ENCODE peak calls at places on chromosomes 7 and 10, in four cellular contexts. V, G, I and W are unnamed samples.

GRCh38 chr10:125041856-125042506 is 100.1 kb downstream of the ZRANB1 start:
- DNase-seq in I (no peak), V (no peak), G (no peak), W (no peak)

GRCh38 chr7:10802526-10802925 is 171.1 kb upstream of the PHF14 start:
- DNase-seq in V (no peak), I (no peak), G (peak), W (no peak)

GRCh38 chr10:97784200-97784811 is 12.5 kb upstream of the SFRP5 start:
- DNase-seq in V (no peak), G (no peak), I (no peak), W (no peak)

GRCh38 chr10:54903770-54904169 is 102.7 kb upstream of the PCDH15 start:
- DNase-seq in V (no peak), G (no peak), I (no peak), W (no peak)

GRCh38 chr10:613661-614340 is 75.7 kb downstream of the DIP2C start:
- DNase-seq in I (no peak), G (no peak), V (no peak), W (no peak)

GRCh38 chr10:110368002-110368401 is 63.3 kb upstream of the SMNDC1 start:
- DNase-seq in V (no peak), I (no peak), G (peak), W (no peak)

GRCh38 chr7:40175725-40176510 is 41.1 kb downstream of the SUGCT start:
- DNase-seq in V (no peak), G (peak), I (no peak), W (no peak)

GRCh38 chr7:98257701-98258100 is 5.7 kb upstream of the TECPR1 start:
- DNase-seq in V (no peak), I (no peak), G (no peak), W (no peak)

GRCh38 chr7:100837099-100837836 is 9.9 kb upstream of the EPHB4 start:
- DNase-seq in G (peak), V (peak), I (peak), W (no peak)

GRCh38 chr10:68151453-68151852 is 42.2 kb downstream of the MYPN start:
- DNase-seq in V (no peak), G (no peak), I (no peak), W (no peak)

GRCh38 chr10:124612611-124613498 is 131.3 kb downstream of the FAM53B start:
- DNase-seq in G (peak), V (no peak), I (no peak), W (no peak)

GRCh38 chr7:155992538-155992937 is 180.3 kb upstream of the SHH start:
- DNase-seq in I (no peak), G (no peak), V (no peak), W (no peak)

GRCh38 chr10:106224676-106225075 is 939.8 kb downstream of the SORCS1 start:
- DNase-seq in I (no peak), G (peak), V (no peak), W (no peak)

GRCh38 chr7:141486959-141487358 is 64.3 kb upstream of the AGK start:
- DNase-seq in G (no peak), V (no peak), I (no peak), W (no peak)

GRCh38 chr7:141483044-141483443 is 68.2 kb upstream of the AGK start:
- DNase-seq in I (no peak), G (no peak), V (no peak), W (no peak)

GRCh38 chr7:141480953-141481352 is 70.3 kb upstream of the AGK start:
- DNase-seq in I (no peak), G (no peak), V (no peak), W (no peak)

GRCh38 chr7:141481971-141482370 is 69.2 kb upstream of the AGK start:
- DNase-seq in V (no peak), I (no peak), G (no peak), W (no peak)

DNA sequence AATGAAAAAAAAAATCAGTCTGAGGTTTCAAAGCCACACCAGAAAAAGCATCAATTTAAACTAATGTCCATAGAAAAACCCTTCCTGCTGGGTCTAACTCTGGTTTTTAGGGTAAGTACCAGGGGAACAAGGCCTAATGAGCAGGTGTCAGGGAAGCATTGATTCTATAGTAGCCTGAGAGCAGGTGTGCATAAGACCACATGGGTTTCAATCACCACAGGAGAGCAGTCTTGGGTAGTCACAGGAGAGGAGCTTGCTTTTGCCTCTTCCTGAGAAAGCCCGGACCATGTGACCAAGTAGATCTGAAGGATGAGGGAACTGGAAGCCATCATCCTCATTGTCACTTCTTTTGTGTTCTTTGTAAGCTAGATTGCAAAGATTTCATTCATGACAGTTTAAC is 66.3 kb upstream of the AGK start:
- DNase-seq in V (no peak), G (no peak), I (no peak), W (no peak)
- H3K27ac ChIP-seq in V (no peak), G (no peak), I (no peak), W (no peak)

GRCh38 chr7:2299131-2299829 is 15.0 kb downstream of the SNX8 start:
- DNase-seq in V (peak), G (peak), I (no peak), W (no peak)

GRCh38 chr7:2296830-2297229 is 17.4 kb downstream of the SNX8 start:
- DNase-seq in I (no peak), G (no peak), V (no peak), W (no peak)

GRCh38 chr7:2290877-2291276 is 23.4 kb downstream of the SNX8 start:
- DNase-seq in V (no peak), G (no peak), I (no peak), W (no peak)

GRCh38 chr7:2299853-2300512 is 14.3 kb downstream of the SNX8 start:
- DNase-seq in G (no peak), V (no peak), I (no peak), W (no peak)

DNA sequence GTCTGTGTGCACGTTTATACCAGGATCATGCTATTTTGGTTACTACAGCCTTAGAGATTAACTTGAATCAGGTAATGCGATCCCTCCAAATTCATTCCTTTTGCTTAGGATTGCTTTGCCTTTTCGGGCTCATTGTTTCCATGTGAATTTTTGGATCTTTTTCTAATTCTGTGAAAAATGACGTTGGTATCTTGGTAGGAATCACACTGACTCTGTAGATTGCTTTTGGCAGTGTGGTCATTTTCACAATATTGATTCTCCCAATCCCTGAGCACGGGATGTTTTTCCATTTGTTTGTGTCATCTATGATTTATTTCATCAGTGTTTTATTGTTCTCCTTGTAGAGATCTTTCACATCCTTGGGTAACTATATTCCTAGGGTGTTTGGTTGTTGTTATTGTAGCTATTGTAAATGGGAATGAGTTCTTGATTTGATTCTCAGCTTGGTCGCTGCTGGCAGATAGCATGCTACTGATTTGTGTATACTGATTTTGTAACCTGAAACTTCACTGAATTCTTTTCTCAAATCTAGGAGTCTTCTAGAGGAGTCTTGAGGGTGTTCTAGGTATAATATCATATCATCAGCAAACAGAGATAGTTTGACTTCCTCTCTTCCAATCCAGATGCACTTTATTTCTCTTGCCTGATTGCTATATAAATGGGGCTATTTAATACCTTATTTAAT is 18.2 kb downstream of the SNX8 start:
- DNase-seq in I (no peak), G (no peak), V (no peak), W (no peak)
- H3K27ac ChIP-seq in I (no peak), G (no peak), V (no peak), W (no peak)

GRCh38 chr10:31381766-31382316 is 62.8 kb downstream of the ZEB1 start:
- DNase-seq in V (no peak), I (no peak), G (peak), W (no peak)
- H3K27ac ChIP-seq in V (no peak), I (no peak), G (no peak), W (no peak)

DNA sequence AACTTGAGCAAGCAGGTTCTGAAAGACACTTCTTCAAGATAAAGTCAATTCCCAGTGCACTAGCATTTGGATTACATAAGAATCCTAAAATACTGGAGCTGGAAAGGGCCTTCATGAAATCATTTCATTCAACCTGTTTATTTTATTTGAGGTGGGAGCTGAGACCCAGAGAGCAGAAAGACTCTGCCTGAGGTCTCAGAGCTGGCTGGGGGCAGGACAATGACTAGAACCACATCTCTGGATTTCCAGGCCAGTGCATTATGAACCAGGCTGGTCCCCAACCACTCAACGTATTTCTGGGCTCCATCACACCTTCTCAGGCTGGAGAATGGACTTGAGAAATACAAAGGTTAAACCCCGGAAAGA is 8.4 kb downstream of the ANXA11 start:
- DNase-seq in I (no peak), G (no peak), V (no peak), W (no peak)
- H3K27ac ChIP-seq in I (peak), G (no peak), V (peak), W (peak)

DNA sequence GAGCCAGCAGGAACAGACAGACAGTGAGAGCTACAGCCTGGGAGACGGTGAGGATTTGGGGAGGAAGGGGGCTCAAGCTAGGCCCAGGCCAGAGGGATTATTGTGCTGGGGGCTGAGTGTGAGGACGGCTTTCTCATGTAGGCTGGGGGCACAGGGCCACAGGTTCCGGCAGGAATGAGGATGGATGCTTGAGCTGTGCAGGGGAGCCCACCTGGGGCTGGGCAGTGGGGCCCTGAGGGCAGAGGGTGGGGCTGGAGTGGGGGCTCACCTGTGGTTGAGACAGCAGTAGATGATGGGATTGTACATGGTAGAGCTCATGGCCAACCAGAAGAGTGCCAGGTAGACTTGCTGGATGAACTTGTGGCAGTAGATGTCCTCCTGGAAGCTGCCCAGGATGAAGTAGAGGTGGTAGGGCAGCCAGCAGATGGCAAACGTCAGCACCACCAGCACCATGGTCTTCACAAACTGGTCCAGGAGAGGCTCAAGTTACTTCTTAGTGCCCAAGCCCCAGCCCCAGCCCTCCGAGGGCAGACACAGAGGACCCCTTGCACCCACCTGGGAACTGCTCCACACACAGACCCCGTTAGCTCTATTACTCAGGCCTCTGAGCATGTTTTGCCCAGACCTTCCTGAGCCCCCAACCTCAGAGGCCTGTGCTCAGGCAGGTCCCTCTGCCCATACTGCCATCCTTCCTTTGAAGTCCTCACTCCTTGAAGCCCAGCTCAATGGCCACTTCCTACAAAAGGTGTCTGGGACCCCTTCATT is 9.7 kb downstream of the TACR2 start:
- DNase-seq in V (no peak), G (no peak), I (no peak), W (no peak)
- H3K27ac ChIP-seq in V (no peak), G (no peak), I (peak), W (peak)

GRCh38 chr7:15751191-15751701 is 64.8 kb upstream of the MEOX2 start:
- DNase-seq in V (no peak), I (no peak), G (no peak), W (no peak)
- H3K27ac ChIP-seq in V (no peak), I (no peak), G (no peak), W (no peak)